ENCODE peak calls at places on chromosome 1, in four cellular contexts. D, L, B and O are unnamed samples.

GRCh38 chr1:53089478-53090226 is 27.6 kb downstream of the PODN start:
- DNase-seq in L (no peak), D (no peak), B (peak), O (peak)

GRCh38 chr1:175538442-175538841 is 205.0 kb downstream of the TNR start:
- DNase-seq in B (no peak), L (no peak), D (no peak), O (no peak)

GRCh38 chr1:18443573-18444520 is 36.9 kb upstream of the KLHDC7A start:
- DNase-seq in D (no peak), L (no peak), B (no peak), O (no peak)

GRCh38 chr1:186435336-186435735 is 25.6 kb downstream of the PDC start:
- DNase-seq in B (no peak), L (peak), D (no peak), O (no peak)

GRCh38 chr1:13513885-13514546 is at the start of gene LRRC38:
- DNase-seq in L (no peak), B (peak), D (no peak), O (no peak)

GRCh38 chr1:24027838-24028468 is 47.8 kb upstream of the SRSF10 start:
- DNase-seq in D (no peak), B (no peak), L (peak), O (peak)

GRCh38 chr1:30982937-30983336 is 74.4 kb upstream of the SDC3 start:
- DNase-seq in D (no peak), L (peak), B (no peak), O (no peak)

GRCh38 chr1:34927316-34927715 is 2.1 kb downstream of the DLGAP3 start:
- DNase-seq in D (no peak), B (peak), L (no peak), O (no peak)